ENCODE peak calls at places on chromosomes 11 and 22, in seven cellular contexts. One of them, this sample, is unnamed. For H3K4me1, the result is how much of the 10 kb centered on the place peaks cover.

GRCh38 chr22:21948824-21949568 is 3.7 kb downstream of the PPM1F start:
- DNase-seq in A673: no peak
- DNase-seq in heart right ventricle: no peak
- DNase-seq in cardiac muscle cell: no peak
- DNase-seq in tibial nerve: no peak
- DNase-seq in prostate gland: no peak
- DNase-seq in Peyer's patch: no peak
- DNase-seq in this sample: no peak

GRCh38 chr11:10307022-10307410 is 2.1 kb downstream of the ADM start:
- DNase-seq in A673: no peak
- DNase-seq in tibial nerve: no peak
- DNase-seq in cardiac muscle cell: no peak
- DNase-seq in heart right ventricle: no peak
- DNase-seq in prostate gland: peak
- DNase-seq in Peyer's patch: no peak
- DNase-seq in this sample: no peak

GRCh38 chr11:10693509-10694071 is at the start of gene IRAG1:
- DNase-seq in A673: no peak
- DNase-seq in Peyer's patch: no peak
- DNase-seq in prostate gland: no peak
- DNase-seq in tibial nerve: peak
- DNase-seq in heart right ventricle: peak
- DNase-seq in cardiac muscle cell: peak
- DNase-seq in this sample: peak

GRCh38 chr11:40602866-40603578 is 856.4 kb downstream of the LRRC4C start:
- DNase-seq in Peyer's patch: no peak
- DNase-seq in tibial nerve: no peak
- DNase-seq in A673: no peak
- DNase-seq in heart right ventricle: no peak
- DNase-seq in prostate gland: no peak
- DNase-seq in cardiac muscle cell: no peak
- DNase-seq in this sample: no peak

GRCh38 chr11:121291896-121292502 is 572 bp upstream of the SC5D start:
- DNase-seq in heart right ventricle: no peak
- DNase-seq in prostate gland: peak
- DNase-seq in Peyer's patch: no peak
- DNase-seq in A673: no peak
- DNase-seq in cardiac muscle cell: peak
- DNase-seq in tibial nerve: no peak
- DNase-seq in this sample: no peak

GRCh38 chr11:76321340-76321739 is 59.6 kb downstream of the THAP12 start:
- DNase-seq in cardiac muscle cell: no peak
- DNase-seq in tibial nerve: no peak
- DNase-seq in heart right ventricle: no peak
- DNase-seq in Peyer's patch: no peak
- DNase-seq in prostate gland: no peak
- DNase-seq in A673: no peak
- DNase-seq in this sample: no peak

GRCh38 chr11:73965764-73966121 is 14.9 kb downstream of the DNAJB13 start:
- DNase-seq in prostate gland: no peak
- DNase-seq in cardiac muscle cell: no peak
- DNase-seq in Peyer's patch: no peak
- DNase-seq in A673: no peak
- DNase-seq in tibial nerve: no peak
- DNase-seq in heart right ventricle: no peak
- DNase-seq in this sample: no peak

GRCh38 chr22:40714514-40714966 is 35.3 kb downstream of the MCHR1 start:
- DNase-seq in heart right ventricle: no peak
- DNase-seq in Peyer's patch: no peak
- DNase-seq in prostate gland: no peak
- DNase-seq in cardiac muscle cell: peak
- DNase-seq in A673: peak
- DNase-seq in tibial nerve: no peak
- DNase-seq in this sample: no peak

GRCh38 chr11:70399681-70400112 is 1.4 kb downstream of the CTTN start:
- DNase-seq in Peyer's patch: peak
- DNase-seq in cardiac muscle cell: peak
- DNase-seq in prostate gland: peak
- DNase-seq in tibial nerve: peak
- DNase-seq in heart right ventricle: peak
- DNase-seq in A673: peak
- DNase-seq in this sample: no peak

GRCh38 chr11:67269401-67270255 is 3.4 kb downstream of the GRK2 start:
- DNase-seq in heart right ventricle: no peak
- DNase-seq in tibial nerve: no peak
- DNase-seq in A673: peak
- DNase-seq in cardiac muscle cell: no peak
- DNase-seq in Peyer's patch: peak
- DNase-seq in prostate gland: no peak
- DNase-seq in this sample: no peak

GRCh38 chr11:74319139-74319538 is 7.7 kb upstream of the P4HA3 start:
- DNase-seq in tibial nerve: no peak
- DNase-seq in prostate gland: no peak
- DNase-seq in cardiac muscle cell: peak
- DNase-seq in heart right ventricle: no peak
- DNase-seq in A673: peak
- DNase-seq in Peyer's patch: no peak
- DNase-seq in this sample: no peak

GRCh38 chr11:69298778-69299461 is 5.0 kb downstream of the MYEOV start:
- DNase-seq in heart right ventricle: no peak
- DNase-seq in tibial nerve: no peak
- DNase-seq in Peyer's patch: no peak
- DNase-seq in prostate gland: no peak
- DNase-seq in cardiac muscle cell: no peak
- DNase-seq in A673: no peak
- DNase-seq in this sample: no peak

GRCh38 chr11:34266987-34267386 is 90.8 kb downstream of the ABTB2 start:
- DNase-seq in A673: peak
- DNase-seq in prostate gland: no peak
- DNase-seq in heart right ventricle: no peak
- DNase-seq in tibial nerve: no peak
- DNase-seq in Peyer's patch: no peak
- DNase-seq in cardiac muscle cell: peak
- DNase-seq in this sample: no peak
- H3K4me1 ChIP-seq in A673: under half
- H3K4me1 ChIP-seq in prostate gland: under half
- H3K4me1 ChIP-seq in heart right ventricle: under half
- H3K4me1 ChIP-seq in tibial nerve: under half
- H3K4me1 ChIP-seq in Peyer's patch: under half
- H3K4me1 ChIP-seq in cardiac muscle cell: under half
- H3K4me1 ChIP-seq in this sample: under half

GRCh38 chr11:65853249-65853979 is 4.6 kb downstream of the CFL1 start:
- DNase-seq in cardiac muscle cell: no peak
- DNase-seq in Peyer's patch: no peak
- DNase-seq in heart right ventricle: no peak
- DNase-seq in A673: peak
- DNase-seq in tibial nerve: no peak
- DNase-seq in prostate gland: no peak
- DNase-seq in this sample: no peak
- TF ChIP-seq CTCF in cardiac muscle cell: peak
- TF ChIP-seq CTCF in Peyer's patch: no peak
- TF ChIP-seq CTCF in heart right ventricle: no peak
- TF ChIP-seq CTCF in A673: no peak
- TF ChIP-seq CTCF in tibial nerve: no peak
- TF ChIP-seq CTCF in prostate gland: no peak
- TF ChIP-seq CTCF in this sample: peak

DNA sequence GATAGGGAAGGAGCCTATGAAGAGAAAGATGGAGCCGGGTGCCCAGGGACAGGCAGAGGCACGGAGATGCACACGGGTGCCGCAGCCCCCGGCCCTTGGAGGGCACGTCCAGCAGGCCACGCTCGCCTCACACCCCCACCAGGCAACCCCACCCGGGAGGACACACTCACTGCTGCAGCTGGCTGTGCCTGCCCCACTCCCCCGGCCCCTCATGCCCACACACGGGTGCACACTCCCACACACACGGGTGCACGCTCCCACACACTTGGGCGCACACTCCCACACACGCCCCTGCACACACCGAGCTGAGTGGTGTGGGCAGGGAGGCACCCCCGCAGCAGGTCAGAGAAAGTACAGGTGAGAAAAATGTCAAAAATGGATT is 1.1 kb downstream of the MOB2 start:
- DNase-seq in prostate gland: no peak
- DNase-seq in Peyer's patch: no peak
- DNase-seq in tibial nerve: no peak
- DNase-seq in cardiac muscle cell: no peak
- DNase-seq in A673: no peak
- DNase-seq in heart right ventricle: no peak
- DNase-seq in this sample: no peak
- H3K4me1 ChIP-seq in prostate gland: under half
- H3K4me1 ChIP-seq in Peyer's patch: under half
- H3K4me1 ChIP-seq in tibial nerve: half or more
- H3K4me1 ChIP-seq in cardiac muscle cell: under half
- H3K4me1 ChIP-seq in A673: under half
- H3K4me1 ChIP-seq in heart right ventricle: half or more
- H3K4me1 ChIP-seq in this sample: under half

GRCh38 chr11:107682182-107682971 is 29.5 kb downstream of the SLN start:
- DNase-seq in Peyer's patch: no peak
- DNase-seq in A673: no peak
- DNase-seq in prostate gland: no peak
- DNase-seq in cardiac muscle cell: no peak
- DNase-seq in heart right ventricle: no peak
- DNase-seq in tibial nerve: no peak
- DNase-seq in this sample: no peak
- TF ChIP-seq CTCF in Peyer's patch: no peak
- TF ChIP-seq CTCF in A673: no peak
- TF ChIP-seq CTCF in prostate gland: no peak
- TF ChIP-seq CTCF in cardiac muscle cell: no peak
- TF ChIP-seq CTCF in heart right ventricle: no peak
- TF ChIP-seq CTCF in tibial nerve: no peak
- TF ChIP-seq CTCF in this sample: no peak

GRCh38 chr11:44771252-44771734 is 44.5 kb downstream of the TSPAN18 start:
- DNase-seq in Peyer's patch: peak
- DNase-seq in cardiac muscle cell: no peak
- DNase-seq in A673: no peak
- DNase-seq in heart right ventricle: no peak
- DNase-seq in prostate gland: no peak
- DNase-seq in tibial nerve: no peak
- DNase-seq in this sample: no peak
- H3K4me1 ChIP-seq in Peyer's patch: under half
- H3K4me1 ChIP-seq in cardiac muscle cell: under half
- H3K4me1 ChIP-seq in A673: under half
- H3K4me1 ChIP-seq in heart right ventricle: half or more
- H3K4me1 ChIP-seq in prostate gland: under half
- H3K4me1 ChIP-seq in tibial nerve: under half
- H3K4me1 ChIP-seq in this sample: under half

DNA sequence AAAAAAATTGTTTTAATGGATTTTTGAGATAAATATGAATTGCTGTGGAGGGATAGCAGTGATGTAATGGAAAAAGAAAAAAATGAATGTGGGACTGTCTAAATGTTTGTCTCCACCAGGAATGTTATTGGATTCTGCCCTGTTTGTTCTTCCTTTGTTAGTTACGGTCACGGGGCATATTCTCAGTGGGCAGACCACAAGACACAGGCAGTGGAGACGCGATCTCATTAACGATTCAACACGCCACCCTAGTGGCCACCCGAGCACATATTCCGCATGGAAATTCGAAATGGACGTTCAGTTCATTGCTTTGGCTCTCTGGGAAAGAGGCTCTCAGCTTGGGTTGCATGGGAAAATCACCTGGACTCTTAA is 151.8 kb upstream of the TTC12 start:
- DNase-seq in tibial nerve: peak
- DNase-seq in Peyer's patch: no peak
- DNase-seq in prostate gland: no peak
- DNase-seq in cardiac muscle cell: peak
- DNase-seq in heart right ventricle: no peak
- DNase-seq in A673: no peak
- DNase-seq in this sample: peak
- TF ChIP-seq CTCF in tibial nerve: peak
- TF ChIP-seq CTCF in Peyer's patch: no peak
- TF ChIP-seq CTCF in prostate gland: no peak
- TF ChIP-seq CTCF in cardiac muscle cell: peak
- TF ChIP-seq CTCF in heart right ventricle: no peak
- TF ChIP-seq CTCF in A673: peak
- TF ChIP-seq CTCF in this sample: peak

GRCh38 chr11:839875-840617 is 2.3 kb downstream of the POLR2L start:
- DNase-seq in tibial nerve: no peak
- DNase-seq in Peyer's patch: peak
- DNase-seq in prostate gland: no peak
- DNase-seq in A673: no peak
- DNase-seq in cardiac muscle cell: no peak
- DNase-seq in heart right ventricle: no peak
- DNase-seq in this sample: no peak

GRCh38 chr11:843086-843704 is 543 bp downstream of the TSPAN4 start:
- DNase-seq in prostate gland: no peak
- DNase-seq in Peyer's patch: no peak
- DNase-seq in tibial nerve: no peak
- DNase-seq in cardiac muscle cell: no peak
- DNase-seq in A673: no peak
- DNase-seq in heart right ventricle: no peak
- DNase-seq in this sample: no peak

GRCh38 chr11:841981-842369 is 354 bp downstream of the POLR2L start:
- DNase-seq in Peyer's patch: no peak
- DNase-seq in prostate gland: no peak
- DNase-seq in A673: no peak
- DNase-seq in heart right ventricle: no peak
- DNase-seq in cardiac muscle cell: no peak
- DNase-seq in tibial nerve: no peak
- DNase-seq in this sample: no peak

GRCh38 chr11:843818-844692 is 1.4 kb downstream of the TSPAN4 start:
- DNase-seq in Peyer's patch: peak
- DNase-seq in A673: peak
- DNase-seq in prostate gland: peak
- DNase-seq in tibial nerve: peak
- DNase-seq in cardiac muscle cell: peak
- DNase-seq in heart right ventricle: peak
- DNase-seq in this sample: no peak

GRCh38 chr11:842370-843002 is at the start of the genes POLR2L and TSPAN4:
- DNase-seq in prostate gland: peak
- DNase-seq in heart right ventricle: peak
- DNase-seq in tibial nerve: peak
- DNase-seq in A673: peak
- DNase-seq in cardiac muscle cell: peak
- DNase-seq in Peyer's patch: peak
- DNase-seq in this sample: peak
- H3K4me1 ChIP-seq in prostate gland: under half
- H3K4me1 ChIP-seq in heart right ventricle: half or more
- H3K4me1 ChIP-seq in tibial nerve: half or more
- H3K4me1 ChIP-seq in A673: under half
- H3K4me1 ChIP-seq in cardiac muscle cell: under half
- H3K4me1 ChIP-seq in Peyer's patch: under half
- H3K4me1 ChIP-seq in this sample: under half

GRCh38 chr11:113249491-113249763 is 65.0 kb upstream of the TTC12 start:
- DNase-seq in tibial nerve: no peak
- DNase-seq in prostate gland: no peak
- DNase-seq in Peyer's patch: no peak
- DNase-seq in heart right ventricle: no peak
- DNase-seq in cardiac muscle cell: peak
- DNase-seq in A673: peak
- DNase-seq in this sample: peak
- TF ChIP-seq CTCF in tibial nerve: no peak
- TF ChIP-seq CTCF in prostate gland: no peak
- TF ChIP-seq CTCF in Peyer's patch: no peak
- TF ChIP-seq CTCF in heart right ventricle: no peak
- TF ChIP-seq CTCF in cardiac muscle cell: peak
- TF ChIP-seq CTCF in A673: peak
- TF ChIP-seq CTCF in this sample: peak

DNA sequence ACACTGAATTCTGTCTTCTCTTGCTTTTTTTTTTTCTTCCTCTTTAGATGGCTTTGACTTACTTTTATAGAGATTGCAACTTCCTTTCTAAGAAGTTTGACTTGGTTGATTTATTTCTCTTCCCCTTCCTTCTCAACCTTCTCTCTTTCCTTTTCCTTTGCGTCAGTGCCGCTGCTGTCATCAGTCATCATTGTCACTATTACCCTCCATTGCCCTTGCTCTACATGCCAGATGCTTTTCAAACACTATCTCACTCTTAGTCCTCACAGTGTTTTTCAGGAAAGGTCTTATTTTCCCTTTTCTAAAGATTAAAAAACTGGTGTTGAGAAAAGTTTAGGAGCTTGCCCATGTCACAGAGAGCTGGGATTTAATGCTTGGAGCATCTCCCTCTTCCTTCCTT is 74.7 kb upstream of the C11orf87 start:
- DNase-seq in prostate gland: no peak
- DNase-seq in tibial nerve: no peak
- DNase-seq in heart right ventricle: no peak
- DNase-seq in cardiac muscle cell: no peak
- DNase-seq in Peyer's patch: no peak
- DNase-seq in A673: no peak
- DNase-seq in this sample: no peak
- H3K4me1 ChIP-seq in prostate gland: under half
- H3K4me1 ChIP-seq in tibial nerve: under half
- H3K4me1 ChIP-seq in heart right ventricle: under half
- H3K4me1 ChIP-seq in cardiac muscle cell: under half
- H3K4me1 ChIP-seq in Peyer's patch: under half
- H3K4me1 ChIP-seq in A673: under half
- H3K4me1 ChIP-seq in this sample: under half